ENCODE peak calls at places on chromosome 1, in four cellular contexts. R is A549, Y is H1, U is K562. O is an unnamed sample.

GRCh38 chr1:112445591-112445990 is 49.6 kb downstream of the CTTNBP2NL start:
- DNase-seq in R (no peak), Y (no peak), U (no peak), O (no peak)

GRCh38 chr1:230113605-230114241 is 46.7 kb downstream of the GALNT2 start:
- DNase-seq in R (no peak), Y (no peak), U (no peak), O (no peak)

GRCh38 chr1:205351984-205352713 is 4.6 kb downstream of the KLHDC8A start:
- DNase-seq in R (no peak), Y (peak), U (no peak), O (peak)

GRCh38 chr1:219533280-219533679 is 79.6 kb downstream of the ZC3H11B start:
- DNase-seq in R (no peak), Y (no peak), U (no peak), O (no peak)

GRCh38 chr1:118360817-118361216 is 175.8 kb upstream of the SPAG17 start:
- DNase-seq in R (no peak), Y (no peak), U (no peak), O (no peak)

GRCh38 chr1:35797380-35797779 is 10.4 kb upstream of the AGO4 start:
- DNase-seq in R (no peak), Y (no peak), U (no peak), O (no peak)

GRCh38 chr1:147600119-147601111 is 59.1 kb downstream of the BCL9 start:
- DNase-seq in R (peak), Y (no peak), U (peak), O (peak)

GRCh38 chr1:204623894-204624361 is 61.6 kb downstream of the LRRN2 start:
- DNase-seq in R (peak), Y (no peak), U (peak), O (peak)

GRCh38 chr1:17233675-17234074 is 15.2 kb upstream of the PADI3 start:
- DNase-seq in R (peak), Y (no peak), U (no peak), O (no peak)

GRCh38 chr1:7539772-7540175 is 231.3 kb upstream of the VAMP3 start:
- DNase-seq in R (no peak), Y (peak), U (peak), O (no peak)

GRCh38 chr1:80994934-80995333 is 805.8 kb upstream of the ADGRL2 start:
- DNase-seq in R (no peak), Y (no peak), U (no peak), O (no peak)

GRCh38 chr1:2314297-2314802 is 77.0 kb downstream of the MORN1 start:
- DNase-seq in R (peak), Y (peak), U (no peak), O (peak)

GRCh38 chr1:35461966-35462651 is 95.1 kb downstream of the KIAA0319L start:
- DNase-seq in R (no peak), Y (no peak), U (no peak), O (no peak)

GRCh38 chr1:198657550-198658064 is 18.8 kb downstream of the PTPRC start:
- DNase-seq in R (no peak), Y (no peak), U (no peak), O (no peak)

GRCh38 chr1:98044766-98045165 is 123.9 kb upstream of the DPYD start:
- DNase-seq in R (no peak), Y (peak), U (no peak), O (no peak)

GRCh38 chr1:58968360-58968952 is 184.6 kb upstream of the JUN start:
- DNase-seq in R (no peak), Y (no peak), U (peak), O (no peak)

GRCh38 chr1:237320890-237321289 is 278.9 kb downstream of the RYR2 start:
- DNase-seq in R (no peak), Y (no peak), U (no peak), O (no peak)

GRCh38 chr1:53982762-53983101 is 35.3 kb downstream of the LDLRAD1 start:
- DNase-seq in R (no peak), Y (no peak), U (no peak), O (no peak)

GRCh38 chr1:25871704-25872494 is 3.6 kb downstream of the PAQR7 start:
- DNase-seq in R (no peak), Y (no peak), U (no peak), O (no peak)

GRCh38 chr1:61247051-61247854 is 164.9 kb downstream of the NFIA start:
- DNase-seq in R (no peak), Y (no peak), U (no peak), O (no peak)

GRCh38 chr1:225998560-225999226 is 450 bp downstream of the SDE2 start:
- DNase-seq in R (peak), Y (no peak), U (peak), O (peak)

GRCh38 chr1:240149488-240150094 is 57.9 kb downstream of the FMN2 start:
- DNase-seq in R (peak), Y (no peak), U (peak), O (peak)

GRCh38 chr1:94912263-94912986 is 14.5 kb downstream of the CNN3 start:
- DNase-seq in R (no peak), Y (no peak), U (no peak), O (no peak)

GRCh38 chr1:75172556-75172955 is 38.4 kb downstream of the LHX8 start:
- DNase-seq in R (no peak), Y (no peak), U (no peak), O (no peak)

GRCh38 chr1:40760984-40761383 is 22.6 kb upstream of the KCNQ4 start:
- DNase-seq in R (no peak), Y (no peak), U (no peak), O (no peak)

GRCh38 chr1:6580119-6580587 is 359 bp downstream of the ZBTB48 start:
- DNase-seq in R (no peak), Y (no peak), U (no peak), O (no peak)

GRCh38 chr1:152107289-152107983 is 7.8 kb downstream of the TCHH start:
- DNase-seq in R (peak), Y (peak), U (no peak), O (no peak)

GRCh38 chr1:179754031-179754624 is 11.0 kb downstream of the FAM163A start:
- DNase-seq in R (no peak), Y (no peak), U (no peak), O (no peak)

GRCh38 chr1:17825273-17826164 is 70.4 kb downstream of the ACTL8 start:
- DNase-seq in R (no peak), Y (peak), U (no peak), O (no peak)

GRCh38 chr1:54574158-54574778 is 26.2 kb downstream of the ACOT11 start:
- DNase-seq in R (no peak), Y (no peak), U (no peak), O (no peak)

GRCh38 chr1:231385118-231385748 is 36.9 kb downstream of the EGLN1 start:
- DNase-seq in R (no peak), Y (no peak), U (no peak), O (peak)

DNA sequence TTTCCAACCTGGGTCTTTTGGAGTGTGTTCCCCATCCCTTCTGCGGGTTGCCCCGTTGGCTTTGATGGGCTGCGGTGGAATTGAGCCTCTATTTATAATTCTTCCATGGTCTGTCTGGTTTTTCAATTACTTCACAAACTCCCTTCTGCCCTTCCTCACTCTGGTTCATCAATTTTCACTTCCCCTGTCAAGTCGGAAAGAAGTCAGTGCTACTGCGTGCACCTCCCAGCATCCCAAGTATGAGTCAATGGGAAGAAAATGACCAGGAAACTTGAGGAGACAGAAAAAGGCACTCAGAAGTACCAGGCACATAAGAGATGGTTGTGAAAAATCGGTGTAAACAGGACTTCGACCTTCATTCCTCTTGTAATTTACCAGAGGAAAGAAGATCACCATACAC is 126.2 kb downstream of the KAZN start:
- DNase-seq in R (no peak), Y (no peak), U (no peak), O (no peak)
- TF ChIP-seq PHF8 in R (no peak), Y (no peak), U (no peak), O (no peak)

GRCh38 chr1:159752135-159752580 is 28.6 kb upstream of the DUSP23 start:
- DNase-seq in R (no peak), Y (no peak), U (no peak), O (peak)

GRCh38 chr1:159753386-159753785 is 27.4 kb upstream of the DUSP23 start:
- DNase-seq in R (no peak), Y (no peak), U (no peak), O (no peak)

GRCh38 chr1:159756397-159756796 is 24.4 kb upstream of the DUSP23 start:
- DNase-seq in R (no peak), Y (no peak), U (no peak), O (no peak)

GRCh38 chr1:159751022-159751421 is 29.7 kb upstream of the DUSP23 start:
- DNase-seq in R (no peak), Y (no peak), U (no peak), O (no peak)

GRCh38 chr1:159755608-159756007 is 25.2 kb upstream of the DUSP23 start:
- DNase-seq in R (no peak), Y (no peak), U (no peak), O (no peak)
- TF ChIP-seq PHF8 in R (no peak), Y (no peak), U (no peak), O (no peak)

DNA sequence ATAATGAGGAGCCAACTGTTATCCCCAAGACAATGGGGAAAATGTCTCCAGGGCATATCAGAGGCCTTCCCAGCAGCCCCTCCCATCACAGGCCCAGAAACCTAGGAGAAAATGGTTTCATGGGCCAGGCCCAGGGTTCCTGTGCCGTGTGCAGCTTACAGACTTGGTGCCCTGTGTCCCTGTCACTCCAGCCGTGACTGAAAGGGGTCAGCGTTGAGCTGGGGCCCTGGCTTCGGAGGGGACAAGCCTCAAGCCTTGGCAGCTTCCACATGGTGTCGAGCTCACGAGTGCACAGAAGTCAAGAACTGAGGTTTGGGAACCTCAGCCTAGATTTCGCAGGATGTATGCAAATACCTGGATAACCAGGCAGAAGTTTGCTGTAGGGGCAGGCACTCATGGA is 18.1 kb downstream of the SIPA1L2 start:
- DNase-seq in R (no peak), Y (peak), U (no peak), O (no peak)
- TF ChIP-seq PHF8 in R (no peak), Y (no peak), U (no peak), O (no peak)

GRCh38 chr1:1083181-1084027 is 9.3 kb upstream of the RNF223 start:
- DNase-seq in R (no peak), Y (no peak), U (no peak), O (no peak)
- TF ChIP-seq PHF8 in R (no peak), Y (no peak), U (no peak), O (no peak)

GRCh38 chr1:159849972-159850371 is 12.5 kb downstream of the VSIG8 start:
- DNase-seq in R (no peak), Y (no peak), U (no peak), O (no peak)
- TF ChIP-seq PHF8 in R (no peak), Y (no peak), U (no peak), O (no peak)

GRCh38 chr1:83694449-83694848 is 304.5 kb downstream of the TTLL7 start:
- DNase-seq in R (no peak), Y (no peak), U (no peak), O (no peak)

GRCh38 chr1:83693409-83694126 is 305.4 kb downstream of the TTLL7 start:
- DNase-seq in R (no peak), Y (no peak), U (no peak), O (no peak)

GRCh38 chr1:83697220-83697619 is 301.7 kb downstream of the TTLL7 start:
- DNase-seq in R (no peak), Y (no peak), U (no peak), O (no peak)

GRCh38 chr1:83689900-83690868 is 308.7 kb downstream of the TTLL7 start:
- DNase-seq in R (no peak), Y (no peak), U (no peak), O (no peak)

DNA sequence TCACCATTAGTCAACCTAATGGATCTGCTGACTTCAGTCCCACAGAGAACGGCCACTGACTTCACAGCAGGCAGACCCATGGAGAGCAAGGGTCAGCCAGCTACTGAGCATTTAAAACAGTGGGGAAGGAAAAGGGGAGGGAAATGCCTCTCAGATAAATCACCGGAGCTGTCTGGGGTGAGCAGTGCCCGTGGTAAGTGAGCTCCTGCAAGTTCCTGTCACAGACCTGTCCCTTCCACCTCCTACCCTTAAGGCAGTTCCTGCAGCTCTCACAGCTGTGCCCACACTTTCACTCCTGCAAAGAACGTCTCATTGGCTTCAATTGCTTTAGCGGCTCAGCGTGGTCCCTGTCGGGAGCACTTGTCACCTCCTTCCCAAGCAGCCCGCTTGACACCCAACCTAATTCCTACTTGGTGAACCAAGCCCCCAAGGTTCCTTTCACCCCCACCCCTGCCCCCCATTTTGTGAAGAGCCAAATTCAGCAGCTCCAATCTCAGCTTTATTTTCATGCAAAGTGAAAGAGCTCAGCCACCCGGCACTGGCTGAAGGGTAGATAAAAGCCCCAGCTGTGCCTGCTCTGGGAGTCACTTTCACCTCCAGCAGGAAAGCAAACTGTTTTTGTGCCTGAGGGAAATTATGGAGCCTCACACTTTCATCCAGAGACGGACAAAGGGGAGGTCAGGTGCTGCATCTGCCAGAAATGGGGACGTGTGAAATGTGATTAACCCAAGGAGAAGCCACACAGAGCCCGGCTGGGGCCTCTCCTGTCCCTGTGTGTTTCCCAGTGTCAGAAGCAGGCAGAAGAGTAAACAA is 306.2 kb downstream of the TTLL7 start:
- DNase-seq in R (no peak), Y (peak), U (no peak), O (peak)
- TF ChIP-seq PHF8 in R (no peak), Y (peak), U (no peak), O (no peak)

GRCh38 chr1:24321712-24322635 is 2.8 kb downstream of the GRHL3 start:
- DNase-seq in R (no peak), Y (no peak), U (peak), O (no peak)
- TF ChIP-seq PHF8 in R (no peak), Y (peak), U (peak), O (no peak)